ENCODE peak calls at places on chromosomes 11 and 22, in five cellular contexts. C is K562, S is Peyer's patch, I is fibroblast of villous mesenchyme, Q is HCT116. W is an unnamed sample.

GRCh38 chr11:129410561-129410960 is 34.9 kb downstream of the BARX2 start:
- DNase-seq in I (no peak), C (no peak), Q (no peak), S (no peak), W (peak)

GRCh38 chr11:17476317-17477083 is at the start of gene ABCC8:
- DNase-seq in Q (no peak), C (peak), I (no peak), S (no peak), W (no peak)

GRCh38 chr11:12258451-12258850 is 118.9 kb upstream of the PARVA start:
- DNase-seq in Q (no peak), C (peak), S (no peak), I (peak), W (no peak)

GRCh38 chr11:22192642-22193347 is at the start of gene ANO5:
- DNase-seq in S (peak), C (peak), I (no peak), Q (no peak), W (no peak)

GRCh38 chr11:95520765-95521542 is 268.6 kb downstream of the FAM76B start:
- DNase-seq in C (no peak), Q (no peak), I (no peak), S (no peak), W (no peak)

GRCh38 chr11:34787348-34787747 is 128.8 kb downstream of the APIP start:
- DNase-seq in C (no peak), S (no peak), Q (no peak), I (peak), W (no peak)

GRCh38 chr22:45163074-45163416 is 680 bp upstream of the NUP50 start:
- DNase-seq in C (peak), S (no peak), Q (no peak), I (peak), W (no peak)

GRCh38 chr11:2762451-2762850 is 62.7 kb upstream of the KCNQ1OT1 start:
- DNase-seq in C (no peak), S (peak), I (no peak), Q (no peak), W (no peak)

GRCh38 chr11:37442576-37442975 is 844.5 kb upstream of the RAG2 start:
- DNase-seq in I (no peak), S (no peak), C (no peak), Q (no peak), W (no peak)

GRCh38 chr11:123483058-123483457 is 53.0 kb downstream of the GRAMD1B start:
- DNase-seq in S (no peak), I (no peak), Q (peak), C (no peak), W (no peak)

GRCh38 chr11:3134651-3135490 is 30.2 kb downstream of the OSBPL5 start:
- DNase-seq in C (no peak), I (no peak), Q (no peak), S (no peak), W (no peak)

GRCh38 chr11:1178201-1178885 is 20.6 kb downstream of the MUC5AC start:
- DNase-seq in I (no peak), S (no peak), Q (no peak), C (no peak), W (no peak)

GRCh38 chr22:28892175-28892731 is 8.9 kb downstream of the ZNRF3 start:
- DNase-seq in I (no peak), S (no peak), C (no peak), Q (no peak), W (no peak)

GRCh38 chr11:62337682-62338181 is 484 bp downstream of the ASRGL1 start:
- DNase-seq in S (peak), Q (no peak), I (no peak), C (peak), W (no peak)

GRCh38 chr11:45146072-45147016 is at the start of gene PRDM11:
- DNase-seq in Q (peak), C (peak), S (no peak), I (peak), W (no peak)

GRCh38 chr22:42297778-42298177 is 27.3 kb upstream of the TCF20 start:
- DNase-seq in S (no peak), Q (no peak), C (no peak), I (no peak), W (no peak)

GRCh38 chr22:42294034-42294985 is 23.9 kb upstream of the TCF20 start:
- DNase-seq in I (peak), C (peak), Q (no peak), S (peak), W (peak)

GRCh38 chr22:42296381-42296853 is 26.0 kb upstream of the TCF20 start:
- DNase-seq in S (no peak), I (no peak), Q (no peak), C (no peak), W (peak)

GRCh38 chr22:42298746-42299145 is 28.3 kb upstream of the TCF20 start:
- DNase-seq in C (no peak), I (no peak), S (no peak), Q (no peak), W (no peak)

GRCh38 chr22:42296883-42297282 is 26.4 kb upstream of the TCF20 start:
- DNase-seq in I (no peak), C (no peak), Q (no peak), S (no peak), W (no peak)
- H3K4me3 ChIP-seq in I (no peak), C (no peak), Q (no peak), S (no peak), W (no peak)

DNA sequence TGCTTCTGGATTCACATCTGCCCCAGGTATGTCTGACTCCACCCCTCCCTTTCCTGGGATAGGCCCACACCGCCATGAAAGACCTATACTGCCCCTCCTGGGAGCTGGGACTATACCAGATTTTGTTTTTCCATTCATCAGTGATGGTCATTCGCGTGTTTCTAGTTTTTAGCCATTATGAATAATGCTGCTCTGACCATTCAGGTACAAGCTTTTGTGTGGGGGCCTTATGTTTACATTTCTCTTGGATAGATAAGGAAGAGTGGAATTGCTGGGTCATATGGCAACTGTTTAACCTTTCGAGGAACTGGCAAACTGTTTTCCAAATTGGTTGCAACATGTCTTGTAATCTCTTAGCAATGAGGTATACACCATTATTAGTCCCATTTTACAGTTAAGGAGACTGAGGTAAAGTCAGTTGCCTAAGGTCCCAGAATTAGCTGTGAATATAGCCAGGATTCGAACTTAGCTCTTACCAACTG is 1.2 kb upstream of the TBC1D10A start:
- DNase-seq in S (no peak), C (peak), Q (peak), I (peak), W (no peak)
- H3K4me3 ChIP-seq in S (no peak), C (no peak), Q (peak), I (no peak), W (no peak)

GRCh38 chr11:10381730-10382129 is 73.3 kb upstream of the AMPD3 start:
- DNase-seq in S (no peak), Q (no peak), C (no peak), I (no peak), W (no peak)

GRCh38 chr11:10379433-10379832 is 74.6 kb downstream of the ADM start:
- DNase-seq in Q (no peak), C (no peak), I (no peak), S (no peak), W (no peak)

GRCh38 chr11:10379871-10380568 is 75.0 kb upstream of the AMPD3 start:
- DNase-seq in C (no peak), Q (no peak), I (no peak), S (no peak), W (no peak)

GRCh38 chr11:10380921-10381320 is 74.1 kb upstream of the AMPD3 start:
- DNase-seq in Q (no peak), C (no peak), I (no peak), S (no peak), W (no peak)

GRCh38 chr11:10382518-10382917 is 72.5 kb upstream of the AMPD3 start:
- DNase-seq in C (peak), I (no peak), S (no peak), Q (peak), W (no peak)
- H3K4me3 ChIP-seq in C (no peak), I (no peak), S (no peak), Q (no peak), W (no peak)

DNA sequence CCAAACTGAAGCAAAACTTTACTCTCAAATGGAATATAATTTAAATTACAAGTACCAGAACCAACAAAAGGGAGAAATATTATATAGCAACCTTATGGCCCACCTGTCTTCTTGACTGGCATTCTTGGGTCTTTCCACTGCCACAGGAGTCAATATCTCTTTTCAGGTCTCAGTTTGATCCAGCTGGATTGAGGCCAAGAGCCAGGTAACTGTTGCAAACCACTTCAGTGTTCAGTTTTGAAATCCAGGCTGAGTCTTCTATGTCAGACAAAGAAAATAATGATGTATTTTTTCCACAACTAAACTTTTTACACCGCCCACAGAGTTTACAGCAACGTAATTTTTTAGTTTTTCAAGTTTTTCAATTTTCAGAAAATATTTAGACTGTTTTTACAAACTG is 648 bp downstream of the DLG2 start:
- DNase-seq in Q (no peak), S (no peak), C (no peak), I (no peak), W (no peak)
- H3K4me3 ChIP-seq in Q (no peak), S (no peak), C (no peak), I (no peak), W (no peak)

GRCh38 chr22:21866821-21867527 is 471 bp downstream of the MAPK1 start:
- DNase-seq in Q (no peak), I (peak), C (peak), S (peak), W (no peak)

GRCh38 chr22:21861856-21862255 is 5.6 kb downstream of the MAPK1 start:
- DNase-seq in C (no peak), Q (no peak), S (no peak), I (no peak), W (no peak)

GRCh38 chr22:21862386-21863242 is 4.8 kb downstream of the MAPK1 start:
- DNase-seq in Q (no peak), C (peak), S (no peak), I (no peak), W (no peak)

GRCh38 chr22:21867528-21868266 is at the start of gene MAPK1:
- DNase-seq in I (peak), C (peak), S (peak), Q (peak), W (peak)

DNA sequence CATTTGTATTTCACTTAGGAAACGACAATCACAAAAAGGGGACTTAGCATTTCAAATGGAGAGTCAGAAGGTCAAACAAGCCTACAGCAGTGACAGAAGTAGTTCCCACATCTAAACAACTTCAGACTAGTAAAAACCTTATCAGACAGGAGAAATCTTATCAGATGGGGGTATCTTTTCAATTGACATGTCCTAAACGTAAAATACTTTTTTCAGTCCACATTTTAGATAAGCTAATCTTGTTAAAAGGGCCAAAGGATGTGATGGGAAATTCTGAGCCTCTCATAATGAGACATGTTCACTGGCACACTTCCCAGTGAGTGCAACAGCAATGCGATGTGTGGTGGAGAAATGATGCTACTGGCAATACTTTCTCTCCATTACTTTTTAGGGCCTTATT is 2.4 kb downstream of the MAPK1 start:
- DNase-seq in C (no peak), I (peak), S (no peak), Q (no peak), W (no peak)
- H3K4me3 ChIP-seq in C (peak), I (no peak), S (no peak), Q (no peak), W (no peak)

DNA sequence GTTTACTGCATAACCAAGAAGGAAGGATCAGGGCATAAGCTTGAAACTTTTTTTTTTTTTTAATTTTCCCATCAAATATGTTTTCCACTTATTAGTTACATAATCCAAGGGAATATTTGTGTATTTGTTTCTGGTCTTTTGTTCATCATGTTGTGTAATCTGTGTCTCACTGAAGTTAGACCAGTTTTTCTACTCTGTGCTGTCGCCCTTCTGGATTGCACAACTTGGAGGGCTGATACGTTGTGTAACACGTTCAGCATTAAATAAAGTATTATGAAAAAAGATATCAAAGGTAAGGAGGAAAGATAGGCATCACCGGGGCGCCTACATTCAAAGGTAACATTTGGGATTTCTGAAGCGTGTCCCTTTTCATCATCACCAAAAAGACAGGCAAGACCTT is 3.3 kb upstream of the E2F8 start:
- DNase-seq in C (no peak), S (no peak), I (peak), Q (no peak), W (no peak)
- H3K4me3 ChIP-seq in C (no peak), S (no peak), I (no peak), Q (no peak), W (no peak)

DNA sequence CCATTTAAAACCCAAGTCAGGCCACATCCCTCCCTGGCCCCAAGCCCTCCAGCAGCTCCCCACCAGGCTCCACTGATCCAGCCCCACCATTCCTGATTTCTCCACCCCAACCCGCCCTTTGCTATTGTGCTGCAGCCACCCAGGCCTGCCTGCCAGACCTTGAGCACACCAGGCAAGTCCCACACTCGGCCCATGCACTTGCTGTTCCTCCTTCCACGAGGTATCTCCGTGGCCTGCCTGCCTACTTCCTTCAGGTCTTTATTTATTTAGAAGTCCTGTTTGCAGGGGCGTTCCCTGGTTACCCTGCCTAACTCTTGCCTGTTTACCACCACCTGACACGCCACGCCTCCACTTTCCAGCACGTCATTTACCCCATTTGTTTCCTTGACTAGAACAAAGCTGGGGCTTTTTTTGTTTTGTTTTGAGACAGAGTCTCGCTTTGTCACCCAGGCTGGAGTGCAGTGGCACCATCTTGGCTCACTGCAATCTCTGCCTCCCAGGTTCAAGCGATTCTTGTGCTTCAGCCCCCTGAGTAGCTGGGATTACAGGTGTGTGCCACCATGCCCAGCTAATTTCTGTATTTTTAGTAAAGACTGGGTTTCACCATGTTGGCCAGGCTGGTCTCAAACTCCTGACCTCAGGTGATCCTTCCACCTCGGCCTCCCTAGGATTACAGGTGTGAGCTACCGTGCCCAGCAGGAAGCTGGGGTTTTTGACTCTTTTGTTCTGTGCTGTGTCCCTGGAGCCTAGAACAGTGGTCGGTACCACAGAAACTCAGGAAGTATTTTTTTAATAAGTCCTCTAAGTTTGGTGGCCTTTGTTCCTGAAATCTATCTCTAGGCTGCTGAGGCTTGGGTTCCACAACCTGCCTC is 6.7 kb downstream of the CENPM start:
- DNase-seq in I (no peak), Q (no peak), C (no peak), S (peak), W (no peak)
- H3K4me3 ChIP-seq in I (no peak), Q (no peak), C (no peak), S (peak), W (no peak)

W was measured in Jurkat, Clone E6-1.